ENCODE peak calls at places on chromosome 18, in four cellular contexts. T is AG04450, G is NCI-H1436, Q is BJ. B is an unnamed sample.

GRCh38 chr18:63887424-63887823 is at the start of gene SERPINB2:
- DNase-seq in T (no peak), G (no peak), Q (no peak), B (no peak)

GRCh38 chr18:9343577-9343976 is 9.0 kb downstream of the TWSG1 start:
- DNase-seq in T (no peak), G (no peak), Q (no peak), B (no peak)

GRCh38 chr18:61893304-61893970 is 630 bp upstream of the RNF152 start:
- DNase-seq in T (no peak), G (peak; percentile 36), Q (no peak), B (peak; percentile 39)

GRCh38 chr18:9526458-9526857 is 51.1 kb downstream of the RALBP1 start:
- DNase-seq in T (no peak), G (no peak), Q (no peak), B (no peak)

GRCh38 chr18:58929206-58929605 is 64.5 kb downstream of the ZNF532 start:
- DNase-seq in T (no peak), G (no peak), Q (no peak), B (no peak)

GRCh38 chr18:48934708-48935432 is 15.9 kb downstream of the SMAD7 start:
- DNase-seq in T (no peak), G (no peak), Q (no peak), B (peak; percentile 61)

GRCh38 chr18:36993068-36993467 is 164.1 kb downstream of the KIAA1328 start:
- DNase-seq in T (no peak), G (no peak), Q (peak; percentile 16), B (no peak)

GRCh38 chr18:11040823-11041712 is 108.3 kb downstream of the PIEZO2 start:
- DNase-seq in T (peak; percentile 30), G (no peak), Q (no peak), B (peak; percentile 83)

GRCh38 chr18:9329471-9329870 is 5.1 kb upstream of the TWSG1 start:
- DNase-seq in T (no peak), G (no peak), Q (no peak), B (no peak)

GRCh38 chr18:76662621-76663020 is 159.7 kb upstream of the ZNF236 start:
- DNase-seq in T (no peak), G (no peak), Q (no peak), B (no peak)

GRCh38 chr18:25725461-25725860 is 365.0 kb downstream of the SS18 start:
- DNase-seq in T (no peak), G (no peak), Q (no peak), B (no peak)

GRCh38 chr18:37565985-37566478 is 434 bp upstream of the CELF4 start:
- DNase-seq in T (no peak), G (peak; percentile 80), Q (no peak), B (peak; percentile 63)

GRCh38 chr18:48024891-48025660 is 94.6 kb upstream of the SMAD2 start:
- DNase-seq in T (no peak), G (no peak), Q (no peak), B (no peak)

B was measured in Ammon's horn.